ENCODE peak calls at places on chromosomes 7 and 10, in seven cellular contexts. P, S, L, X, A, F and D are unnamed samples.

GRCh38 chr7:44995555-44996493 is 4.2 kb upstream of the CCM2 start:
- DNase-seq in P (no peak), S (no peak), L (no peak), X (no peak), A (no peak), F (no peak), D (no peak)

GRCh38 chr10:74988787-74989574 is 122.5 kb upstream of the SAMD8 start:
- DNase-seq in P (no peak), S (no peak), L (no peak), X (peak; percentile 74), A (no peak), F (no peak), D (no peak)

GRCh38 chr10:78605800-78606350 is 462.9 kb upstream of the ZMIZ1 start:
- DNase-seq in P (no peak), S (no peak), L (peak; percentile 61), X (no peak), A (no peak), F (no peak), D (no peak)

GRCh38 chr10:127894146-127894545 is 1.4 kb upstream of the CLRN3 start:
- DNase-seq in P (no peak), S (no peak), L (no peak), X (no peak), A (no peak), F (no peak), D (no peak)

GRCh38 chr7:100585511-100586265 is at the start of gene LRCH4:
- DNase-seq in P (peak; percentile 77), S (no peak), L (peak; percentile 65), X (no peak), A (peak; percentile 67), F (no peak), D (no peak)

GRCh38 chr10:93074137-93074596 is 474 bp downstream of the CYP26A1 start:
- DNase-seq in P (no peak), S (peak; percentile 82), L (no peak), X (no peak), A (peak; percentile 40), F (no peak), D (no peak)

GRCh38 chr10:60810437-60811182 is 32.3 kb downstream of the CDK1 start:
- DNase-seq in P (no peak), S (no peak), L (peak; percentile 32), X (no peak), A (no peak), F (no peak), D (no peak)

GRCh38 chr10:119694608-119695007 is 31.2 kb upstream of the INPP5F start:
- DNase-seq in P (no peak), S (no peak), L (no peak), X (no peak), A (no peak), F (no peak), D (no peak)

GRCh38 chr10:35510891-35511290 is 94.2 kb upstream of the GJD4 start:
- DNase-seq in P (no peak), S (no peak), L (no peak), X (no peak), A (no peak), F (no peak), D (no peak)

GRCh38 chr7:15829689-15830088 is 143.2 kb upstream of the MEOX2 start:
- DNase-seq in P (no peak), S (no peak), L (no peak), X (no peak), A (peak; percentile 69), F (no peak), D (no peak)

GRCh38 chr10:24723386-24723787 is 300 bp downstream of the ARHGAP21 start:
- DNase-seq in P (no peak), S (no peak), L (peak; percentile 30), X (no peak), A (no peak), F (no peak), D (no peak)

GRCh38 chr10:68982389-68982788 is 6.2 kb upstream of the KIFBP start:
- DNase-seq in P (no peak), S (peak; percentile 53), L (no peak), X (no peak), A (no peak), F (no peak), D (no peak)

GRCh38 chr7:2059964-2060700 is 172.6 kb downstream of the MAD1L1 start:
- DNase-seq in P (no peak), S (no peak), L (no peak), X (no peak), A (no peak), F (no peak), D (no peak)

GRCh38 chr7:115227473-115228235 is 305.8 kb downstream of the MDFIC start:
- DNase-seq in P (no peak), S (no peak), L (no peak), X (no peak), A (no peak), F (no peak), D (no peak)

GRCh38 chr10:97372233-97372875 is 28.8 kb downstream of the RRP12 start:
- DNase-seq in P (peak; percentile 91), S (no peak), L (no peak), X (no peak), A (no peak), F (no peak), D (no peak)

GRCh38 chr7:78221961-78222751 is 423.6 kb downstream of the PHTF2 start:
- DNase-seq in P (no peak), S (no peak), L (no peak), X (no peak), A (no peak), F (peak; percentile 88), D (no peak)

GRCh38 chr10:125407000-125407502 is 246.7 kb upstream of the CTBP2 start:
- DNase-seq in P (no peak), S (no peak), L (peak; percentile 97), X (no peak), A (no peak), F (peak; percentile 4), D (no peak)

GRCh38 chr7:120842131-120842621 is 15.8 kb downstream of the TSPAN12 start:
- DNase-seq in P (no peak), S (no peak), L (no peak), X (peak; percentile 56), A (no peak), F (no peak), D (no peak)

GRCh38 chr10:49611815-49612512 is 1.9 kb downstream of the SLC18A3 start:
- DNase-seq in P (no peak), S (no peak), L (peak; percentile 30), X (no peak), A (no peak), F (no peak), D (no peak)

GRCh38 chr7:271266-272107 is 18.5 kb upstream of the FOXL3 start:
- DNase-seq in P (no peak), S (no peak), L (no peak), X (no peak), A (no peak), F (peak; percentile 8), D (no peak)

GRCh38 chr7:34011711-34012110 is 106.4 kb downstream of the BMPER start:
- DNase-seq in P (no peak), S (no peak), L (no peak), X (no peak), A (no peak), F (peak; percentile 34), D (no peak)

GRCh38 chr7:30938435-30939316 is 25.1 kb upstream of the GHRHR start:
- DNase-seq in P (peak; percentile 84), S (peak; percentile 94), L (peak; percentile 61), X (peak; percentile 84), A (peak; percentile 84), F (no peak), D (peak; percentile 93)

GRCh38 chr10:80191589-80192270 is 13.6 kb downstream of the ANXA11 start:
- DNase-seq in P (peak; percentile 72), S (no peak), L (peak; percentile 13), X (no peak), A (peak; percentile 57), F (no peak), D (no peak)

GRCh38 chr10:61900829-61901783 is at the start of gene ARID5B:
- DNase-seq in P (peak; percentile 62), S (no peak), L (peak; percentile 77), X (peak; percentile 25), A (no peak), F (no peak), D (no peak)

GRCh38 chr7:37920305-37920618 is 178 bp upstream of the EPDR1 start:
- DNase-seq in P (no peak), S (no peak), L (no peak), X (no peak), A (no peak), F (no peak), D (no peak)

GRCh38 chr10:62277946-62278345 is 9.3 kb upstream of the RTKN2 start:
- DNase-seq in P (no peak), S (no peak), L (no peak), X (no peak), A (no peak), F (no peak), D (no peak)

GRCh38 chr7:11343818-11344413 is 370.2 kb downstream of the PHF14 start:
- DNase-seq in P (no peak), S (no peak), L (peak; percentile 28), X (peak; percentile 33), A (no peak), F (peak; percentile 10), D (no peak)

GRCh38 chr10:12835709-12836108 is 165.8 kb downstream of the CCDC3 start:
- DNase-seq in P (no peak), S (no peak), L (peak; percentile 63), X (no peak), A (no peak), F (peak; percentile 5), D (no peak)

GRCh38 chr10:5976689-5977470 is 463 bp downstream of the IL15RA start:
- DNase-seq in P (peak; percentile 40), S (peak; percentile 92), L (peak; percentile 52), X (no peak), A (no peak), F (no peak), D (peak; percentile 86)